ENCODE peak calls at places on chromosomes 3 and 15, in seven cellular contexts. One of them, this sample, is unnamed.

GRCh38 chr3:9342696-9343095 is 20.2 kb upstream of the THUMPD3 start:
- ATAC-seq in activated T-helper 17 cell treated with anti-CD3 and anti-CD28 coated beads, Interleukin-2, amount 50 U/mL, for 72 hours: no peak
- ATAC-seq in gastroesophageal sphincter: no peak
- ATAC-seq in PC-3: no peak
- ATAC-seq in naive thymus-derived CD8-positive, alpha-beta T cell: no peak
- ATAC-seq in stimulated activated naive B cell treated with anti-CD40 and anti-IgM and Interleukin-4, amounts not matched to agents 10 μg/mL and 1 μg/mL and 100 μg/mL, for 72 hours: no peak
- ATAC-seq in T-cell: no peak
- ATAC-seq in this sample: no peak

GRCh38 chr3:30676424-30677346 is 70.3 kb downstream of the TGFBR2 start:
- ATAC-seq in activated T-helper 17 cell treated with anti-CD3 and anti-CD28 coated beads, Interleukin-2, amount 50 U/mL, for 72 hours: peak; percentile 62
- ATAC-seq in gastroesophageal sphincter: no peak
- ATAC-seq in PC-3: peak; percentile 54
- ATAC-seq in naive thymus-derived CD8-positive, alpha-beta T cell: no peak
- ATAC-seq in stimulated activated naive B cell treated with anti-CD40 and anti-IgM and Interleukin-4, amounts not matched to agents 10 μg/mL and 1 μg/mL and 100 μg/mL, for 72 hours: peak; percentile 83
- ATAC-seq in T-cell: no peak
- ATAC-seq in this sample: no peak

GRCh38 chr15:101541501-101542292 is 52.2 kb upstream of the PCSK6 start:
- ATAC-seq in activated T-helper 17 cell treated with anti-CD3 and anti-CD28 coated beads, Interleukin-2, amount 50 U/mL, for 72 hours: no peak
- ATAC-seq in gastroesophageal sphincter: no peak
- ATAC-seq in PC-3: no peak
- ATAC-seq in naive thymus-derived CD8-positive, alpha-beta T cell: no peak
- ATAC-seq in stimulated activated naive B cell treated with anti-CD40 and anti-IgM and Interleukin-4, amounts not matched to agents 10 μg/mL and 1 μg/mL and 100 μg/mL, for 72 hours: no peak
- ATAC-seq in T-cell: peak; percentile 10
- ATAC-seq in this sample: no peak

GRCh38 chr3:140274429-140274828 is 339.4 kb downstream of the CLSTN2 start:
- ATAC-seq in activated T-helper 17 cell treated with anti-CD3 and anti-CD28 coated beads, Interleukin-2, amount 50 U/mL, for 72 hours: no peak
- ATAC-seq in gastroesophageal sphincter: no peak
- ATAC-seq in PC-3: no peak
- ATAC-seq in naive thymus-derived CD8-positive, alpha-beta T cell: no peak
- ATAC-seq in stimulated activated naive B cell treated with anti-CD40 and anti-IgM and Interleukin-4, amounts not matched to agents 10 μg/mL and 1 μg/mL and 100 μg/mL, for 72 hours: no peak
- ATAC-seq in T-cell: no peak
- ATAC-seq in this sample: no peak

GRCh38 chr15:92011611-92012367 is 158.3 kb downstream of the SLCO3A1 start:
- ATAC-seq in activated T-helper 17 cell treated with anti-CD3 and anti-CD28 coated beads, Interleukin-2, amount 50 U/mL, for 72 hours: peak; percentile 54
- ATAC-seq in gastroesophageal sphincter: peak; percentile 34
- ATAC-seq in PC-3: no peak
- ATAC-seq in naive thymus-derived CD8-positive, alpha-beta T cell: no peak
- ATAC-seq in stimulated activated naive B cell treated with anti-CD40 and anti-IgM and Interleukin-4, amounts not matched to agents 10 μg/mL and 1 μg/mL and 100 μg/mL, for 72 hours: no peak
- ATAC-seq in T-cell: peak; percentile 23
- ATAC-seq in this sample: peak; percentile 44

GRCh38 chr15:79003896-79004295 is 59.0 kb upstream of the CTSH start:
- ATAC-seq in activated T-helper 17 cell treated with anti-CD3 and anti-CD28 coated beads, Interleukin-2, amount 50 U/mL, for 72 hours: no peak
- ATAC-seq in gastroesophageal sphincter: no peak
- ATAC-seq in PC-3: no peak
- ATAC-seq in naive thymus-derived CD8-positive, alpha-beta T cell: no peak
- ATAC-seq in stimulated activated naive B cell treated with anti-CD40 and anti-IgM and Interleukin-4, amounts not matched to agents 10 μg/mL and 1 μg/mL and 100 μg/mL, for 72 hours: no peak
- ATAC-seq in T-cell: no peak
- ATAC-seq in this sample: peak; percentile 12

GRCh38 chr3:63309780-63310179 is 31.7 kb downstream of the SYNPR start:
- ATAC-seq in activated T-helper 17 cell treated with anti-CD3 and anti-CD28 coated beads, Interleukin-2, amount 50 U/mL, for 72 hours: no peak
- ATAC-seq in gastroesophageal sphincter: no peak
- ATAC-seq in PC-3: no peak
- ATAC-seq in naive thymus-derived CD8-positive, alpha-beta T cell: no peak
- ATAC-seq in stimulated activated naive B cell treated with anti-CD40 and anti-IgM and Interleukin-4, amounts not matched to agents 10 μg/mL and 1 μg/mL and 100 μg/mL, for 72 hours: no peak
- ATAC-seq in T-cell: no peak
- ATAC-seq in this sample: no peak

GRCh38 chr3:132285620-132285945 is 31.6 kb upstream of the ACP3 start:
- ATAC-seq in activated T-helper 17 cell treated with anti-CD3 and anti-CD28 coated beads, Interleukin-2, amount 50 U/mL, for 72 hours: no peak
- ATAC-seq in gastroesophageal sphincter: no peak
- ATAC-seq in PC-3: no peak
- ATAC-seq in naive thymus-derived CD8-positive, alpha-beta T cell: no peak
- ATAC-seq in stimulated activated naive B cell treated with anti-CD40 and anti-IgM and Interleukin-4, amounts not matched to agents 10 μg/mL and 1 μg/mL and 100 μg/mL, for 72 hours: no peak
- ATAC-seq in T-cell: no peak
- ATAC-seq in this sample: no peak

GRCh38 chr3:129176051-129176450 is 7.6 kb downstream of the CNBP start:
- ATAC-seq in activated T-helper 17 cell treated with anti-CD3 and anti-CD28 coated beads, Interleukin-2, amount 50 U/mL, for 72 hours: no peak
- ATAC-seq in gastroesophageal sphincter: no peak
- ATAC-seq in PC-3: no peak
- ATAC-seq in naive thymus-derived CD8-positive, alpha-beta T cell: no peak
- ATAC-seq in stimulated activated naive B cell treated with anti-CD40 and anti-IgM and Interleukin-4, amounts not matched to agents 10 μg/mL and 1 μg/mL and 100 μg/mL, for 72 hours: no peak
- ATAC-seq in T-cell: no peak
- ATAC-seq in this sample: no peak

GRCh38 chr3:111801697-111802655 is 57.1 kb upstream of the PHLDB2 start:
- ATAC-seq in activated T-helper 17 cell treated with anti-CD3 and anti-CD28 coated beads, Interleukin-2, amount 50 U/mL, for 72 hours: no peak
- ATAC-seq in gastroesophageal sphincter: peak; percentile 68
- ATAC-seq in PC-3: peak; percentile 47
- ATAC-seq in naive thymus-derived CD8-positive, alpha-beta T cell: no peak
- ATAC-seq in stimulated activated naive B cell treated with anti-CD40 and anti-IgM and Interleukin-4, amounts not matched to agents 10 μg/mL and 1 μg/mL and 100 μg/mL, for 72 hours: no peak
- ATAC-seq in T-cell: no peak
- ATAC-seq in this sample: peak; percentile 77

GRCh38 chr3:157174265-157174615 is 14.3 kb upstream of the CCNL1 start:
- ATAC-seq in activated T-helper 17 cell treated with anti-CD3 and anti-CD28 coated beads, Interleukin-2, amount 50 U/mL, for 72 hours: no peak
- ATAC-seq in gastroesophageal sphincter: peak; percentile 2
- ATAC-seq in PC-3: peak; percentile 2
- ATAC-seq in naive thymus-derived CD8-positive, alpha-beta T cell: peak; percentile 2
- ATAC-seq in stimulated activated naive B cell treated with anti-CD40 and anti-IgM and Interleukin-4, amounts not matched to agents 10 μg/mL and 1 μg/mL and 100 μg/mL, for 72 hours: peak; percentile 28
- ATAC-seq in T-cell: no peak
- ATAC-seq in this sample: no peak

GRCh38 chr3:123011484-123011883 is 16.1 kb downstream of the SEMA5B start:
- ATAC-seq in activated T-helper 17 cell treated with anti-CD3 and anti-CD28 coated beads, Interleukin-2, amount 50 U/mL, for 72 hours: no peak
- ATAC-seq in gastroesophageal sphincter: no peak
- ATAC-seq in PC-3: no peak
- ATAC-seq in naive thymus-derived CD8-positive, alpha-beta T cell: no peak
- ATAC-seq in stimulated activated naive B cell treated with anti-CD40 and anti-IgM and Interleukin-4, amounts not matched to agents 10 μg/mL and 1 μg/mL and 100 μg/mL, for 72 hours: no peak
- ATAC-seq in T-cell: no peak
- ATAC-seq in this sample: no peak

GRCh38 chr3:182491571-182491970 is 301.7 kb upstream of the ATP11B start:
- ATAC-seq in activated T-helper 17 cell treated with anti-CD3 and anti-CD28 coated beads, Interleukin-2, amount 50 U/mL, for 72 hours: no peak
- ATAC-seq in gastroesophageal sphincter: no peak
- ATAC-seq in PC-3: no peak
- ATAC-seq in naive thymus-derived CD8-positive, alpha-beta T cell: no peak
- ATAC-seq in stimulated activated naive B cell treated with anti-CD40 and anti-IgM and Interleukin-4, amounts not matched to agents 10 μg/mL and 1 μg/mL and 100 μg/mL, for 72 hours: no peak
- ATAC-seq in T-cell: no peak
- ATAC-seq in this sample: no peak

GRCh38 chr3:82567029-82567600 is 805.7 kb upstream of the GBE1 start:
- ATAC-seq in activated T-helper 17 cell treated with anti-CD3 and anti-CD28 coated beads, Interleukin-2, amount 50 U/mL, for 72 hours: no peak
- ATAC-seq in gastroesophageal sphincter: no peak
- ATAC-seq in PC-3: no peak
- ATAC-seq in naive thymus-derived CD8-positive, alpha-beta T cell: no peak
- ATAC-seq in stimulated activated naive B cell treated with anti-CD40 and anti-IgM and Interleukin-4, amounts not matched to agents 10 μg/mL and 1 μg/mL and 100 μg/mL, for 72 hours: no peak
- ATAC-seq in T-cell: no peak
- ATAC-seq in this sample: no peak

GRCh38 chr3:188108703-188109412 is 45.1 kb upstream of the LPP start:
- ATAC-seq in activated T-helper 17 cell treated with anti-CD3 and anti-CD28 coated beads, Interleukin-2, amount 50 U/mL, for 72 hours: no peak
- ATAC-seq in gastroesophageal sphincter: no peak
- ATAC-seq in PC-3: peak; percentile 24
- ATAC-seq in naive thymus-derived CD8-positive, alpha-beta T cell: no peak
- ATAC-seq in stimulated activated naive B cell treated with anti-CD40 and anti-IgM and Interleukin-4, amounts not matched to agents 10 μg/mL and 1 μg/mL and 100 μg/mL, for 72 hours: peak; percentile 87
- ATAC-seq in T-cell: no peak
- ATAC-seq in this sample: no peak

GRCh38 chr15:93217343-93217742 is 128.3 kb upstream of the RGMA start:
- ATAC-seq in activated T-helper 17 cell treated with anti-CD3 and anti-CD28 coated beads, Interleukin-2, amount 50 U/mL, for 72 hours: no peak
- ATAC-seq in gastroesophageal sphincter: no peak
- ATAC-seq in PC-3: no peak
- ATAC-seq in naive thymus-derived CD8-positive, alpha-beta T cell: no peak
- ATAC-seq in stimulated activated naive B cell treated with anti-CD40 and anti-IgM and Interleukin-4, amounts not matched to agents 10 μg/mL and 1 μg/mL and 100 μg/mL, for 72 hours: no peak
- ATAC-seq in T-cell: no peak
- ATAC-seq in this sample: no peak

GRCh38 chr15:67066041-67067021 is 929 bp downstream of the SMAD3 start:
- ATAC-seq in activated T-helper 17 cell treated with anti-CD3 and anti-CD28 coated beads, Interleukin-2, amount 50 U/mL, for 72 hours: no peak
- ATAC-seq in gastroesophageal sphincter: no peak
- ATAC-seq in PC-3: no peak
- ATAC-seq in naive thymus-derived CD8-positive, alpha-beta T cell: peak; percentile 21
- ATAC-seq in stimulated activated naive B cell treated with anti-CD40 and anti-IgM and Interleukin-4, amounts not matched to agents 10 μg/mL and 1 μg/mL and 100 μg/mL, for 72 hours: peak; percentile 0
- ATAC-seq in T-cell: peak; percentile 24
- ATAC-seq in this sample: peak; percentile 13

GRCh38 chr15:65081270-65081669 is 4.7 kb downstream of the KBTBD13 start:
- ATAC-seq in activated T-helper 17 cell treated with anti-CD3 and anti-CD28 coated beads, Interleukin-2, amount 50 U/mL, for 72 hours: no peak
- ATAC-seq in gastroesophageal sphincter: no peak
- ATAC-seq in PC-3: no peak
- ATAC-seq in naive thymus-derived CD8-positive, alpha-beta T cell: no peak
- ATAC-seq in stimulated activated naive B cell treated with anti-CD40 and anti-IgM and Interleukin-4, amounts not matched to agents 10 μg/mL and 1 μg/mL and 100 μg/mL, for 72 hours: no peak
- ATAC-seq in T-cell: no peak
- ATAC-seq in this sample: no peak

This sample was measured in esophagus mucosa.